ENCODE peak calls at places on chromosomes 13 and 19, in five cellular contexts. A is adrenal gland, V is C1 segment of cervical spinal cord, P is omental fat pad, J is cardiac fibroblast. D is an unnamed sample.
A peak's percentile ranks its signal among the peaks of the same experiment; 100 is the strongest.

GRCh38 chr19:5093297-5093858 is 124.5 kb downstream of the KDM4B start:
- DNase-seq in P (no peak), A (peak; percentile 91), V (no peak), J (peak; percentile 43), D (no peak)

GRCh38 chr13:25886438-25887214 is 165.2 kb downstream of the SHISA2 start:
- DNase-seq in A (no peak), P (no peak), J (peak; percentile 51), V (no peak), D (no peak)

GRCh38 chr13:46367622-46368327 is 19.3 kb downstream of the RUBCNL start:
- DNase-seq in A (no peak), P (no peak), J (peak; percentile 27), V (no peak), D (no peak)

GRCh38 chr13:25652764-25653163 is 281.0 kb downstream of the ATP8A2 start:
- DNase-seq in P (no peak), A (no peak), J (no peak), V (no peak), D (no peak)

GRCh38 chr13:66689628-66690027 is 540.5 kb downstream of the PCDH9 start:
- DNase-seq in A (no peak), P (no peak), V (no peak), J (peak; percentile 70), D (no peak)

GRCh38 chr19:29277107-29277506 is 64.2 kb upstream of the UQCRFS1 start:
- DNase-seq in P (no peak), J (no peak), V (no peak), A (peak; percentile 50), D (no peak)

GRCh38 chr13:41568143-41568989 is 111.0 kb downstream of the RGCC start:
- DNase-seq in P (no peak), A (no peak), V (no peak), J (no peak), D (no peak)

GRCh38 chr19:12574036-12574435 is 22.8 kb upstream of the ZNF564 start:
- DNase-seq in J (no peak), P (no peak), V (no peak), A (no peak), D (no peak)

GRCh38 chr13:83327091-83327490 is 555.2 kb downstream of the SLITRK1 start:
- DNase-seq in A (no peak), J (no peak), V (no peak), P (no peak), D (no peak)

GRCh38 chr19:18710986-18711751 is 27.7 kb downstream of the CRTC1 start:
- DNase-seq in V (no peak), A (peak; percentile 81), J (peak; percentile 83), P (no peak), D (peak; percentile 79)

GRCh38 chr19:55250262-55251036 is 8.4 kb downstream of the PPP6R1 start:
- DNase-seq in V (no peak), P (no peak), J (no peak), A (no peak), D (no peak)

GRCh38 chr13:24083722-24084421 is 76.6 kb upstream of the SPATA13 start:
- DNase-seq in P (no peak), J (no peak), A (no peak), V (no peak), D (no peak)

GRCh38 chr13:32200741-32201140 is 114.4 kb downstream of the ZAR1L start:
- DNase-seq in V (no peak), A (no peak), P (no peak), J (peak; percentile 26), D (no peak)

GRCh38 chr13:30212256-30212655 is 95.1 kb downstream of the KATNAL1 start:
- DNase-seq in V (no peak), P (no peak), A (no peak), J (no peak), D (no peak)

GRCh38 chr13:42847891-42848663 is 66.7 kb downstream of the FAM216B start:
- DNase-seq in V (no peak), A (no peak), J (peak; percentile 60), P (no peak), D (no peak)

GRCh38 chr19:42250666-42251531 is 4.0 kb downstream of the ERF start:
- DNase-seq in V (peak; percentile 32), P (no peak), A (peak; percentile 74), J (peak; percentile 63), D (no peak)

GRCh38 chr19:19540707-19541515 is 2.8 kb downstream of the CILP2 start:
- DNase-seq in V (no peak), J (peak; percentile 19), P (peak; percentile 47), A (no peak), D (no peak)

GRCh38 chr19:9370747-9371619 is 8.2 kb downstream of the ZNF177 start:
- DNase-seq in A (no peak), J (no peak), P (no peak), V (no peak), D (no peak)

GRCh38 chr13:42574011-42574410 is at the start of gene TNFSF11:
- DNase-seq in A (no peak), J (peak; percentile 10), P (no peak), V (no peak), D (no peak)

GRCh38 chr13:41960195-41960699 is 662 bp downstream of the VWA8 start:
- DNase-seq in V (no peak), A (peak; percentile 59), P (no peak), J (peak; percentile 34), D (no peak)

GRCh38 chr19:13842294-13843103 is 34.4 kb upstream of the NANOS3 start:
- DNase-seq in V (peak; percentile 46), J (peak; percentile 90), P (no peak), A (peak; percentile 89), D (peak; percentile 55)

GRCh38 chr13:25971499-25972145 is 80.2 kb downstream of the SHISA2 start:
- DNase-seq in J (no peak), A (no peak), P (no peak), V (no peak), D (no peak)

GRCh38 chr13:113034451-113035208 is 65.6 kb downstream of the MCF2L start:
- DNase-seq in V (peak; percentile 43), P (no peak), A (peak; percentile 76), J (peak; percentile 70), D (no peak)

GRCh38 chr19:57788114-57788692 is 18.7 kb downstream of the ZNF586 start:
- DNase-seq in P (no peak), J (no peak), V (no peak), A (no peak), D (no peak)

GRCh38 chr19:8308891-8309291 is 733 bp upstream of the CD320 start:
- DNase-seq in J (no peak), P (peak; percentile 22), A (peak; percentile 52), V (no peak), D (peak; percentile 59)